ENCODE peak calls at places on chromosomes 16 and 17, in six cellular contexts. One of them, this sample, is unnamed.

GRCh38 chr16:46775214-46775613 is 27.1 kb upstream of the MYLK3 start:
- DNase-seq in NCI-H1417: no peak
- DNase-seq in GM13976: no peak
- DNase-seq in dorsolateral prefrontal cortex: no peak
- DNase-seq in psoas muscle: no peak
- DNase-seq in NCI-H748 treated with DMSO at 0.1 percent for 48 hours: no peak
- DNase-seq in this sample: no peak

GRCh38 chr16:79114759-79115158 is 485.8 kb downstream of the MAF start:
- DNase-seq in NCI-H748 treated with DMSO at 0.1 percent for 48 hours: no peak
- DNase-seq in GM13976: no peak
- DNase-seq in dorsolateral prefrontal cortex: no peak
- DNase-seq in NCI-H1417: no peak
- DNase-seq in psoas muscle: no peak
- DNase-seq in this sample: no peak

GRCh38 chr17:8818047-8818446 is 18.9 kb upstream of the MFSD6L start:
- DNase-seq in dorsolateral prefrontal cortex: no peak
- DNase-seq in NCI-H748 treated with DMSO at 0.1 percent for 48 hours: no peak
- DNase-seq in GM13976: no peak
- DNase-seq in psoas muscle: no peak
- DNase-seq in NCI-H1417: no peak
- DNase-seq in this sample: no peak

GRCh38 chr17:47883589-47884426 is 12.2 kb upstream of the SP2 start:
- DNase-seq in dorsolateral prefrontal cortex: no peak
- DNase-seq in NCI-H748 treated with DMSO at 0.1 percent for 48 hours: no peak
- DNase-seq in psoas muscle: no peak
- DNase-seq in GM13976: no peak
- DNase-seq in NCI-H1417: no peak
- DNase-seq in this sample: no peak

GRCh38 chr17:32553168-32553567 is 66.4 kb downstream of the CDK5R1 start:
- DNase-seq in psoas muscle: no peak
- DNase-seq in NCI-H1417: peak; percentile 15
- DNase-seq in dorsolateral prefrontal cortex: no peak
- DNase-seq in GM13976: no peak
- DNase-seq in NCI-H748 treated with DMSO at 0.1 percent for 48 hours: no peak
- DNase-seq in this sample: no peak

GRCh38 chr17:57670769-57671545 is 74.1 kb downstream of the CCDC182 start:
- DNase-seq in psoas muscle: no peak
- DNase-seq in GM13976: peak; percentile 18
- DNase-seq in NCI-H748 treated with DMSO at 0.1 percent for 48 hours: no peak
- DNase-seq in dorsolateral prefrontal cortex: no peak
- DNase-seq in NCI-H1417: no peak
- DNase-seq in this sample: no peak

GRCh38 chr17:744937-745336 is 7.1 kb downstream of the GEMIN4 start:
- DNase-seq in psoas muscle: no peak
- DNase-seq in dorsolateral prefrontal cortex: no peak
- DNase-seq in NCI-H1417: no peak
- DNase-seq in GM13976: no peak
- DNase-seq in NCI-H748 treated with DMSO at 0.1 percent for 48 hours: no peak
- DNase-seq in this sample: no peak

GRCh38 chr16:87681990-87682570 is 79.8 kb downstream of the JPH3 start:
- DNase-seq in NCI-H1417: no peak
- DNase-seq in GM13976: no peak
- DNase-seq in psoas muscle: no peak
- DNase-seq in NCI-H748 treated with DMSO at 0.1 percent for 48 hours: no peak
- DNase-seq in dorsolateral prefrontal cortex: no peak
- DNase-seq in this sample: no peak

GRCh38 chr16:2005646-2006045 is 4.0 kb downstream of the ZNF598 start:
- DNase-seq in GM13976: no peak
- DNase-seq in psoas muscle: no peak
- DNase-seq in NCI-H1417: no peak
- DNase-seq in dorsolateral prefrontal cortex: peak; percentile 55
- DNase-seq in NCI-H748 treated with DMSO at 0.1 percent for 48 hours: no peak
- DNase-seq in this sample: no peak

GRCh38 chr16:87202346-87202745 is 114.8 kb downstream of the C16orf95 start:
- DNase-seq in NCI-H1417: no peak
- DNase-seq in GM13976: no peak
- DNase-seq in NCI-H748 treated with DMSO at 0.1 percent for 48 hours: no peak
- DNase-seq in dorsolateral prefrontal cortex: no peak
- DNase-seq in psoas muscle: no peak
- DNase-seq in this sample: no peak

GRCh38 chr17:4715071-4715749 is 4.8 kb downstream of the ARRB2 start:
- DNase-seq in dorsolateral prefrontal cortex: no peak
- DNase-seq in psoas muscle: no peak
- DNase-seq in GM13976: peak; percentile 61
- DNase-seq in NCI-H1417: no peak
- DNase-seq in NCI-H748 treated with DMSO at 0.1 percent for 48 hours: no peak
- DNase-seq in this sample: no peak

GRCh38 chr17:59372138-59372751 is 40.8 kb downstream of the YPEL2 start:
- DNase-seq in dorsolateral prefrontal cortex: no peak
- DNase-seq in NCI-H1417: peak; percentile 17
- DNase-seq in psoas muscle: peak; percentile 41
- DNase-seq in GM13976: peak; percentile 41
- DNase-seq in NCI-H748 treated with DMSO at 0.1 percent for 48 hours: no peak
- DNase-seq in this sample: no peak

GRCh38 chr17:74332763-74333220 is 6.8 kb downstream of the KIF19 start:
- DNase-seq in psoas muscle: no peak
- DNase-seq in GM13976: no peak
- DNase-seq in NCI-H748 treated with DMSO at 0.1 percent for 48 hours: peak; percentile 82
- DNase-seq in dorsolateral prefrontal cortex: no peak
- DNase-seq in NCI-H1417: peak; percentile 95
- DNase-seq in this sample: no peak

GRCh38 chr17:81400154-81400938 is 5.1 kb downstream of the BAHCC1 start:
- DNase-seq in psoas muscle: peak; percentile 56
- DNase-seq in GM13976: no peak
- DNase-seq in NCI-H748 treated with DMSO at 0.1 percent for 48 hours: no peak
- DNase-seq in dorsolateral prefrontal cortex: no peak
- DNase-seq in NCI-H1417: no peak
- DNase-seq in this sample: peak; percentile 76

GRCh38 chr16:1272453-1273198 is 16.8 kb downstream of the TPSD1 start:
- DNase-seq in NCI-H748 treated with DMSO at 0.1 percent for 48 hours: no peak
- DNase-seq in NCI-H1417: no peak
- DNase-seq in psoas muscle: no peak
- DNase-seq in GM13976: no peak
- DNase-seq in dorsolateral prefrontal cortex: no peak
- DNase-seq in this sample: no peak

GRCh38 chr17:59498421-59499307 is 66.7 kb upstream of the DHX40 start:
- DNase-seq in dorsolateral prefrontal cortex: no peak
- DNase-seq in GM13976: no peak
- DNase-seq in NCI-H1417: peak; percentile 60
- DNase-seq in psoas muscle: no peak
- DNase-seq in NCI-H748 treated with DMSO at 0.1 percent for 48 hours: no peak
- DNase-seq in this sample: no peak

GRCh38 chr17:27340990-27341595 is 47.2 kb downstream of the WSB1 start:
- DNase-seq in NCI-H748 treated with DMSO at 0.1 percent for 48 hours: no peak
- DNase-seq in GM13976: no peak
- DNase-seq in psoas muscle: no peak
- DNase-seq in dorsolateral prefrontal cortex: no peak
- DNase-seq in NCI-H1417: no peak
- DNase-seq in this sample: no peak

GRCh38 chr17:75831032-75831567 is 13.1 kb downstream of the UNC13D start:
- DNase-seq in dorsolateral prefrontal cortex: no peak
- DNase-seq in NCI-H748 treated with DMSO at 0.1 percent for 48 hours: no peak
- DNase-seq in GM13976: no peak
- DNase-seq in NCI-H1417: no peak
- DNase-seq in psoas muscle: no peak
- DNase-seq in this sample: no peak

GRCh38 chr17:29577778-29578211 is 9.3 kb downstream of the TP53I13 start:
- DNase-seq in GM13976: no peak
- DNase-seq in NCI-H748 treated with DMSO at 0.1 percent for 48 hours: no peak
- DNase-seq in psoas muscle: peak; percentile 50
- DNase-seq in dorsolateral prefrontal cortex: peak; percentile 79
- DNase-seq in NCI-H1417: no peak
- DNase-seq in this sample: peak; percentile 61

GRCh38 chr17:56983380-56983779 is 5.4 kb downstream of the SCPEP1 start:
- DNase-seq in dorsolateral prefrontal cortex: no peak
- DNase-seq in GM13976: no peak
- DNase-seq in psoas muscle: no peak
- DNase-seq in NCI-H1417: no peak
- DNase-seq in NCI-H748 treated with DMSO at 0.1 percent for 48 hours: no peak
- DNase-seq in this sample: no peak

GRCh38 chr16:51407199-51407598 is 256.1 kb upstream of the SALL1 start:
- DNase-seq in psoas muscle: no peak
- DNase-seq in NCI-H748 treated with DMSO at 0.1 percent for 48 hours: no peak
- DNase-seq in dorsolateral prefrontal cortex: no peak
- DNase-seq in GM13976: no peak
- DNase-seq in NCI-H1417: no peak
- DNase-seq in this sample: no peak

GRCh38 chr17:79565606-79566250 is 45.1 kb downstream of the RBFOX3 start:
- DNase-seq in NCI-H748 treated with DMSO at 0.1 percent for 48 hours: no peak
- DNase-seq in NCI-H1417: no peak
- DNase-seq in dorsolateral prefrontal cortex: no peak
- DNase-seq in GM13976: no peak
- DNase-seq in psoas muscle: no peak
- DNase-seq in this sample: no peak

GRCh38 chr16:31354394-31355291 is at the start of gene ITGAX:
- DNase-seq in NCI-H748 treated with DMSO at 0.1 percent for 48 hours: no peak
- DNase-seq in GM13976: peak; percentile 88
- DNase-seq in psoas muscle: peak; percentile 53
- DNase-seq in dorsolateral prefrontal cortex: no peak
- DNase-seq in NCI-H1417: no peak
- DNase-seq in this sample: no peak

GRCh38 chr17:41775394-41776226 is 10.9 kb downstream of the JUP start:
- DNase-seq in NCI-H748 treated with DMSO at 0.1 percent for 48 hours: no peak
- DNase-seq in NCI-H1417: no peak
- DNase-seq in GM13976: no peak
- DNase-seq in psoas muscle: no peak
- DNase-seq in dorsolateral prefrontal cortex: peak; percentile 68
- DNase-seq in this sample: peak; percentile 62

GRCh38 chr16:51615141-51615540 is 464.1 kb upstream of the SALL1 start:
- DNase-seq in NCI-H748 treated with DMSO at 0.1 percent for 48 hours: no peak
- DNase-seq in GM13976: no peak
- DNase-seq in psoas muscle: no peak
- DNase-seq in NCI-H1417: peak; percentile 21
- DNase-seq in dorsolateral prefrontal cortex: no peak
- DNase-seq in this sample: no peak

GRCh38 chr17:34163681-34164080 is 91.4 kb upstream of the CCL2 start:
- DNase-seq in NCI-H748 treated with DMSO at 0.1 percent for 48 hours: no peak
- DNase-seq in GM13976: no peak
- DNase-seq in NCI-H1417: peak; percentile 7
- DNase-seq in psoas muscle: no peak
- DNase-seq in dorsolateral prefrontal cortex: no peak
- DNase-seq in this sample: peak; percentile 18

GRCh38 chr17:78127888-78128615 is 503 bp downstream of the TMC6 start:
- DNase-seq in NCI-H748 treated with DMSO at 0.1 percent for 48 hours: no peak
- DNase-seq in psoas muscle: no peak
- DNase-seq in NCI-H1417: peak; percentile 53
- DNase-seq in GM13976: no peak
- DNase-seq in dorsolateral prefrontal cortex: no peak
- DNase-seq in this sample: peak; percentile 63

GRCh38 chr16:48054881-48055601 is 100.8 kb downstream of the ABCC12 start:
- DNase-seq in psoas muscle: peak; percentile 16
- DNase-seq in NCI-H748 treated with DMSO at 0.1 percent for 48 hours: peak; percentile 3
- DNase-seq in dorsolateral prefrontal cortex: peak; percentile 81
- DNase-seq in GM13976: peak; percentile 70
- DNase-seq in NCI-H1417: peak; percentile 71
- DNase-seq in this sample: peak; percentile 47

GRCh38 chr17:14845562-14846335 is 419.4 kb downstream of the PMP22 start:
- DNase-seq in psoas muscle: no peak
- DNase-seq in GM13976: no peak
- DNase-seq in NCI-H748 treated with DMSO at 0.1 percent for 48 hours: no peak
- DNase-seq in dorsolateral prefrontal cortex: no peak
- DNase-seq in NCI-H1417: peak; percentile 33
- DNase-seq in this sample: no peak

GRCh38 chr17:19346351-19347255 is 15.9 kb downstream of the B9D1 start:
- DNase-seq in psoas muscle: peak; percentile 77
- DNase-seq in dorsolateral prefrontal cortex: peak; percentile 64
- DNase-seq in NCI-H748 treated with DMSO at 0.1 percent for 48 hours: no peak
- DNase-seq in NCI-H1417: no peak
- DNase-seq in GM13976: peak; percentile 59
- DNase-seq in this sample: no peak

This sample was measured in frontal cortex.